ENCODE peak calls at places on chromosome 6, in five cellular contexts. U is left cardiac atrium, C is OCI-LY7, X is H9, R is tibial nerve. Y is an unnamed sample.

GRCh38 chr6:14763139-14763538 is 482.7 kb upstream of the JARID2 start:
- DNase-seq in C (no peak), R (no peak), U (no peak), X (no peak), Y (no peak)

GRCh38 chr6:68633654-68634502 is 1.2 kb upstream of the ADGRB3 start:
- DNase-seq in U (no peak), X (no peak), C (no peak), R (no peak), Y (no peak)

GRCh38 chr6:90496617-90497016 is 90.3 kb downstream of the MAP3K7 start:
- DNase-seq in R (no peak), X (no peak), C (no peak), U (no peak), Y (no peak)

GRCh38 chr6:127302728-127303675 is 36.3 kb downstream of the RNF146 start:
- DNase-seq in C (peak; percentile 73), R (peak; percentile 82), U (no peak), X (no peak), Y (no peak)

GRCh38 chr6:139647816-139648215 is 273.4 kb upstream of the CITED2 start:
- DNase-seq in R (no peak), X (no peak), C (no peak), U (no peak), Y (no peak)

GRCh38 chr6:44221961-44222335 is 1.4 kb upstream of the SLC29A1 start:
- DNase-seq in U (no peak), R (no peak), X (no peak), C (no peak), Y (no peak)

GRCh38 chr6:3473773-3474172 is 16.9 kb upstream of the SLC22A23 start:
- DNase-seq in R (no peak), X (no peak), C (no peak), U (no peak), Y (no peak)

GRCh38 chr6:3305216-3305565 is 46.4 kb downstream of the PSMG4 start:
- DNase-seq in X (no peak), U (no peak), R (no peak), C (no peak), Y (peak; percentile 0)

GRCh38 chr6:98335594-98335993 is 498.8 kb upstream of the POU3F2 start:
- DNase-seq in R (no peak), C (no peak), U (no peak), X (no peak), Y (no peak)

GRCh38 chr6:126661646-126662045 is 321.7 kb downstream of the CENPW start:
- DNase-seq in U (no peak), C (no peak), R (no peak), X (no peak), Y (no peak)

GRCh38 chr6:220736-221475 is 71.4 kb upstream of the DUSP22 start:
- DNase-seq in X (no peak), R (no peak), C (peak; percentile 44), U (no peak), Y (no peak)

GRCh38 chr6:35497571-35498406 is 910 bp upstream of the TEAD3 start:
- DNase-seq in U (peak; percentile 82), C (peak; percentile 37), R (peak; percentile 46), X (peak; percentile 85), Y (peak; percentile 76)

GRCh38 chr6:19866900-19867627 is 29.9 kb downstream of the ID4 start:
- DNase-seq in R (no peak), C (no peak), X (no peak), U (no peak), Y (no peak)

GRCh38 chr6:134446228-134446848 is 128.4 kb upstream of the SGK1 start:
- DNase-seq in X (no peak), C (peak; percentile 18), U (no peak), R (no peak), Y (no peak)

GRCh38 chr6:35086282-35086632 is 54.9 kb downstream of the TCP11 start:
- DNase-seq in X (peak; percentile 17), R (no peak), C (no peak), U (no peak), Y (no peak)

GRCh38 chr6:27873101-27874030 is 38.8 kb downstream of the OR2B2 start:
- DNase-seq in R (peak; percentile 52), X (peak; percentile 68), C (peak; percentile 87), U (peak; percentile 47), Y (peak; percentile 73)

GRCh38 chr6:54308240-54308639 is at the start of gene TINAG:
- DNase-seq in X (no peak), C (no peak), R (no peak), U (no peak), Y (no peak)

GRCh38 chr6:154440022-154440421 is 70.5 kb downstream of the CNKSR3 start:
- DNase-seq in C (no peak), X (no peak), R (no peak), U (no peak), Y (no peak)

GRCh38 chr6:44603044-44603686 is 215.7 kb downstream of the CDC5L start:
- DNase-seq in C (no peak), X (no peak), R (no peak), U (no peak), Y (no peak)

GRCh38 chr6:63788569-63788968 is 153.0 kb downstream of the PHF3 start:
- DNase-seq in X (no peak), C (no peak), U (no peak), R (no peak), Y (no peak)

GRCh38 chr6:39792501-39793450 is 600 bp downstream of the DAAM2 start:
- DNase-seq in U (no peak), R (no peak), X (peak; percentile 46), C (no peak), Y (no peak)

GRCh38 chr6:166008441-166009369 is 158.9 kb downstream of the TBXT start:
- DNase-seq in X (peak; percentile 53), C (no peak), R (no peak), U (peak; percentile 54), Y (peak; percentile 50)

GRCh38 chr6:31351734-31352496 is 5.1 kb downstream of the HLA-B start:
- DNase-seq in U (no peak), C (no peak), R (no peak), X (no peak), Y (no peak)

GRCh38 chr6:7047071-7047470 is 60.7 kb upstream of the RREB1 start:
- DNase-seq in U (no peak), R (no peak), C (no peak), X (no peak), Y (no peak)

GRCh38 chr6:22322103-22322882 is 25.5 kb upstream of the PRL start:
- DNase-seq in U (no peak), X (no peak), C (no peak), R (no peak), Y (no peak)

GRCh38 chr6:101011165-101011564 is 130.0 kb upstream of the ASCC3 start:
- DNase-seq in R (no peak), U (no peak), C (peak; percentile 90), X (no peak), Y (no peak)

GRCh38 chr6:135535989-135536414 is 38.5 kb upstream of the AHI1 start:
- DNase-seq in R (peak; percentile 26), X (no peak), C (peak; percentile 52), U (no peak), Y (no peak)

GRCh38 chr6:106927531-106928398 is 46.8 kb downstream of the CD24 start:
- DNase-seq in X (peak; percentile 71), R (no peak), U (peak; percentile 32), C (peak; percentile 70), Y (peak; percentile 82)

GRCh38 chr6:42899871-42900270 is 16.0 kb upstream of the PTCRA start:
- DNase-seq in R (no peak), C (no peak), X (no peak), U (no peak), Y (no peak)

GRCh38 chr6:148064406-148065134 is 278.1 kb upstream of the SASH1 start:
- DNase-seq in R (no peak), X (no peak), C (no peak), U (no peak), Y (no peak)

GRCh38 chr6:63306446-63306845 is 13.3 kb downstream of the LGSN start:
- DNase-seq in X (no peak), U (no peak), R (no peak), C (no peak), Y (no peak)

GRCh38 chr6:140736227-140736626 is 1361.8 kb upstream of the CITED2 start:
- DNase-seq in U (no peak), C (no peak), R (no peak), X (no peak), Y (no peak)

GRCh38 chr6:89727501-89727900 is 89.0 kb upstream of the LYRM2 start:
- DNase-seq in R (no peak), C (no peak), X (no peak), U (no peak), Y (no peak)

GRCh38 chr6:104940238-104940880 is 16.5 kb upstream of the LIN28B start:
- DNase-seq in X (peak; percentile 87), R (no peak), C (no peak), U (no peak), Y (peak; percentile 86)